ENCODE peak calls at places on chromosomes 3 and 15, in eight cellular contexts. M, A, E, N, I, K, W and L are unnamed samples.

GRCh38 chr3:155835341-155836071 is 18.7 kb downstream of the SLC33A1 start:
- DNase-seq in M (no peak), A (no peak), E (no peak), N (no peak), I (no peak), K (no peak), W (no peak), L (no peak)

GRCh38 chr3:112979244-112979832 is 4.4 kb upstream of the CD200R1 start:
- DNase-seq in M (peak), A (peak), E (no peak), N (peak), I (no peak), K (no peak), W (peak), L (no peak)

GRCh38 chr3:187223799-187224198 is 26.5 kb downstream of the RTP1 start:
- DNase-seq in M (no peak), A (peak), E (no peak), N (no peak), I (peak), K (no peak), W (peak), L (no peak)

GRCh38 chr15:100095896-100096600 is 245.7 kb downstream of the ADAMTS17 start:
- DNase-seq in M (no peak), A (no peak), E (no peak), N (no peak), I (no peak), K (no peak), W (peak), L (no peak)

GRCh38 chr3:124833710-124834332 is 53.3 kb downstream of the ITGB5 start:
- DNase-seq in M (peak), A (peak), E (no peak), N (no peak), I (no peak), K (no peak), W (no peak), L (no peak)

GRCh38 chr15:40392986-40393948 is 10.7 kb downstream of the KNSTRN start:
- DNase-seq in M (no peak), A (peak), E (no peak), N (no peak), I (no peak), K (no peak), W (no peak), L (no peak)

GRCh38 chr3:32492684-32493436 is 9.8 kb downstream of the CMTM6 start:
- DNase-seq in M (no peak), A (no peak), E (no peak), N (no peak), I (no peak), K (no peak), W (no peak), L (no peak)

GRCh38 chr3:33392703-33393125 is 47.5 kb downstream of the UBP1 start:
- DNase-seq in M (no peak), A (peak), E (no peak), N (no peak), I (no peak), K (no peak), W (peak), L (no peak)

GRCh38 chr3:173547070-173547469 is 149.5 kb downstream of the NLGN1 start:
- DNase-seq in M (no peak), A (no peak), E (no peak), N (no peak), I (no peak), K (no peak), W (no peak), L (no peak)

GRCh38 chr15:93028632-93029612 is 60.1 kb downstream of the RGMA start:
- DNase-seq in M (no peak), A (no peak), E (no peak), N (no peak), I (peak), K (peak), W (peak), L (no peak)

GRCh38 chr15:60379466-60380274 is 18.1 kb downstream of the ANXA2 start:
- DNase-seq in M (peak), A (peak), E (no peak), N (no peak), I (no peak), K (no peak), W (peak), L (no peak)

GRCh38 chr15:31376511-31376910 is 49.9 kb downstream of the KLF13 start:
- DNase-seq in M (no peak), A (no peak), E (no peak), N (no peak), I (no peak), K (peak), W (no peak), L (no peak)

GRCh38 chr3:100753846-100754245 is 44.6 kb downstream of the TFG start:
- DNase-seq in M (no peak), A (no peak), E (no peak), N (no peak), I (no peak), K (no peak), W (no peak), L (no peak)

GRCh38 chr3:110814170-110815007 is 257.2 kb upstream of the NECTIN3 start:
- DNase-seq in M (no peak), A (peak), E (no peak), N (peak), I (no peak), K (no peak), W (peak), L (no peak)

GRCh38 chr3:129625071-129625874 is 18.8 kb upstream of the PLXND1 start:
- DNase-seq in M (peak), A (no peak), E (peak), N (no peak), I (no peak), K (peak), W (no peak), L (no peak)

GRCh38 chr3:53420831-53421230 is 73.5 kb upstream of the DCP1A start:
- DNase-seq in M (no peak), A (no peak), E (no peak), N (no peak), I (no peak), K (no peak), W (no peak), L (no peak)

GRCh38 chr15:77168616-77169015 is 97.7 kb upstream of the TSPAN3 start:
- DNase-seq in M (no peak), A (no peak), E (no peak), N (no peak), I (no peak), K (no peak), W (no peak), L (no peak)

GRCh38 chr3:140131895-140132294 is 196.9 kb downstream of the CLSTN2 start:
- DNase-seq in M (no peak), A (no peak), E (no peak), N (no peak), I (no peak), K (no peak), W (no peak), L (no peak)

GRCh38 chr15:88256261-88257230 is at the start of gene NTRK3:
- DNase-seq in M (no peak), A (no peak), E (no peak), N (no peak), I (no peak), K (peak), W (no peak), L (no peak)

GRCh38 chr3:129620828-129621605 is 14.5 kb upstream of the PLXND1 start:
- DNase-seq in M (no peak), A (no peak), E (peak), N (no peak), I (no peak), K (peak), W (no peak), L (no peak)

GRCh38 chr3:183878071-183878470 is 6.6 kb downstream of the PARL start:
- DNase-seq in M (no peak), A (no peak), E (no peak), N (no peak), I (peak), K (no peak), W (no peak), L (peak)